ENCODE peak calls at places on chromosomes 1 and 21, in ten cellular contexts. One of them, this sample, is unnamed.

GRCh38 chr1:36920801-36921405 is 113.4 kb downstream of the GRIK3 start:
- DNase-seq in H9: peak; percentile 18
- DNase-seq in GM23338: no peak
- DNase-seq in osteoblast: no peak
- DNase-seq in mammary epithelial cell: no peak
- DNase-seq in fibroblast of lung: no peak
- DNase-seq in endothelial cell of umbilical vein: no peak
- DNase-seq in hepatocyte: no peak
- DNase-seq in MM.1S: no peak
- DNase-seq in neural progenitor cell: no peak
- DNase-seq in this sample: no peak

GRCh38 chr1:184373155-184373554 is 13.7 kb upstream of the C1orf21 start:
- DNase-seq in neural progenitor cell: no peak
- DNase-seq in osteoblast: no peak
- DNase-seq in H9: no peak
- DNase-seq in GM23338: no peak
- DNase-seq in endothelial cell of umbilical vein: no peak
- DNase-seq in MM.1S: no peak
- DNase-seq in mammary epithelial cell: no peak
- DNase-seq in hepatocyte: no peak
- DNase-seq in fibroblast of lung: no peak
- DNase-seq in this sample: no peak

GRCh38 chr21:44985441-44986401 is 45.9 kb downstream of the SLX9 start:
- DNase-seq in fibroblast of lung: no peak
- DNase-seq in mammary epithelial cell: no peak
- DNase-seq in H9: no peak
- DNase-seq in osteoblast: peak; percentile 78
- DNase-seq in hepatocyte: no peak
- DNase-seq in GM23338: no peak
- DNase-seq in MM.1S: no peak
- DNase-seq in neural progenitor cell: no peak
- DNase-seq in endothelial cell of umbilical vein: no peak
- DNase-seq in this sample: no peak

GRCh38 chr1:12604114-12604874 is 13.7 kb downstream of the DHRS3 start:
- DNase-seq in H9: no peak
- DNase-seq in MM.1S: no peak
- DNase-seq in mammary epithelial cell: peak; percentile 96
- DNase-seq in osteoblast: peak; percentile 98
- DNase-seq in GM23338: no peak
- DNase-seq in neural progenitor cell: no peak
- DNase-seq in endothelial cell of umbilical vein: peak; percentile 99
- DNase-seq in hepatocyte: peak; percentile 90
- DNase-seq in fibroblast of lung: peak; percentile 100
- DNase-seq in this sample: peak; percentile 66

GRCh38 chr1:96002969-96003964 is 718.3 kb upstream of the PTBP2 start:
- DNase-seq in H9: peak; percentile 28
- DNase-seq in endothelial cell of umbilical vein: no peak
- DNase-seq in mammary epithelial cell: no peak
- DNase-seq in fibroblast of lung: no peak
- DNase-seq in GM23338: peak; percentile 72
- DNase-seq in hepatocyte: no peak
- DNase-seq in MM.1S: no peak
- DNase-seq in neural progenitor cell: no peak
- DNase-seq in osteoblast: no peak
- DNase-seq in this sample: no peak

GRCh38 chr1:12703821-12704451 is 12.0 kb upstream of the AADACL3 start:
- DNase-seq in endothelial cell of umbilical vein: no peak
- DNase-seq in H9: no peak
- DNase-seq in GM23338: no peak
- DNase-seq in neural progenitor cell: no peak
- DNase-seq in hepatocyte: no peak
- DNase-seq in mammary epithelial cell: no peak
- DNase-seq in MM.1S: no peak
- DNase-seq in fibroblast of lung: no peak
- DNase-seq in osteoblast: no peak
- DNase-seq in this sample: no peak

GRCh38 chr1:231420959-231421615 is 1.0 kb downstream of the EGLN1 start:
- DNase-seq in MM.1S: peak; percentile 54
- DNase-seq in hepatocyte: peak; percentile 56
- DNase-seq in fibroblast of lung: peak; percentile 66
- DNase-seq in GM23338: peak; percentile 53
- DNase-seq in mammary epithelial cell: peak; percentile 50
- DNase-seq in H9: peak; percentile 64
- DNase-seq in neural progenitor cell: peak; percentile 66
- DNase-seq in endothelial cell of umbilical vein: peak; percentile 77
- DNase-seq in osteoblast: peak; percentile 37
- DNase-seq in this sample: peak; percentile 43

GRCh38 chr21:38768385-38769071 is 37.2 kb upstream of the ETS2 start:
- DNase-seq in endothelial cell of umbilical vein: no peak
- DNase-seq in MM.1S: no peak
- DNase-seq in hepatocyte: peak; percentile 68
- DNase-seq in osteoblast: peak; percentile 91
- DNase-seq in H9: no peak
- DNase-seq in mammary epithelial cell: peak; percentile 66
- DNase-seq in neural progenitor cell: no peak
- DNase-seq in GM23338: no peak
- DNase-seq in fibroblast of lung: peak; percentile 96
- DNase-seq in this sample: no peak

GRCh38 chr1:43321331-43321891 is 16.2 kb upstream of the MPL start:
- DNase-seq in H9: no peak
- DNase-seq in endothelial cell of umbilical vein: no peak
- DNase-seq in MM.1S: no peak
- DNase-seq in hepatocyte: no peak
- DNase-seq in mammary epithelial cell: no peak
- DNase-seq in osteoblast: no peak
- DNase-seq in neural progenitor cell: no peak
- DNase-seq in GM23338: no peak
- DNase-seq in fibroblast of lung: no peak
- DNase-seq in this sample: peak; percentile 60

GRCh38 chr1:67609572-67609939 is 75.4 kb upstream of the GADD45A start:
- DNase-seq in mammary epithelial cell: no peak
- DNase-seq in hepatocyte: no peak
- DNase-seq in osteoblast: no peak
- DNase-seq in MM.1S: no peak
- DNase-seq in GM23338: no peak
- DNase-seq in endothelial cell of umbilical vein: no peak
- DNase-seq in H9: no peak
- DNase-seq in neural progenitor cell: no peak
- DNase-seq in fibroblast of lung: no peak
- DNase-seq in this sample: no peak

GRCh38 chr1:67608661-67609571 is 76.1 kb upstream of the GADD45A start:
- DNase-seq in fibroblast of lung: no peak
- DNase-seq in mammary epithelial cell: no peak
- DNase-seq in hepatocyte: no peak
- DNase-seq in H9: no peak
- DNase-seq in osteoblast: no peak
- DNase-seq in GM23338: no peak
- DNase-seq in endothelial cell of umbilical vein: no peak
- DNase-seq in neural progenitor cell: no peak
- DNase-seq in MM.1S: no peak
- DNase-seq in this sample: no peak

GRCh38 chr1:67611841-67612240 is 73.2 kb upstream of the GADD45A start:
- DNase-seq in endothelial cell of umbilical vein: no peak
- DNase-seq in osteoblast: no peak
- DNase-seq in MM.1S: no peak
- DNase-seq in mammary epithelial cell: no peak
- DNase-seq in GM23338: no peak
- DNase-seq in fibroblast of lung: no peak
- DNase-seq in neural progenitor cell: no peak
- DNase-seq in hepatocyte: no peak
- DNase-seq in H9: no peak
- DNase-seq in this sample: peak; percentile 44

GRCh38 chr1:67610450-67610849 is 74.6 kb upstream of the GADD45A start:
- DNase-seq in GM23338: no peak
- DNase-seq in mammary epithelial cell: peak; percentile 52
- DNase-seq in neural progenitor cell: no peak
- DNase-seq in osteoblast: no peak
- DNase-seq in hepatocyte: no peak
- DNase-seq in H9: no peak
- DNase-seq in endothelial cell of umbilical vein: no peak
- DNase-seq in MM.1S: no peak
- DNase-seq in fibroblast of lung: no peak
- DNase-seq in this sample: peak; percentile 76

GRCh38 chr1:67609942-67610341 is 75.1 kb upstream of the GADD45A start:
- DNase-seq in GM23338: no peak
- DNase-seq in mammary epithelial cell: no peak
- DNase-seq in endothelial cell of umbilical vein: no peak
- DNase-seq in osteoblast: no peak
- DNase-seq in neural progenitor cell: no peak
- DNase-seq in MM.1S: no peak
- DNase-seq in H9: no peak
- DNase-seq in fibroblast of lung: no peak
- DNase-seq in hepatocyte: no peak
- DNase-seq in this sample: no peak
- H3K4me2 ChIP-seq in GM23338: no peak overlapping the region
- H3K4me2 ChIP-seq in mammary epithelial cell: no peak overlapping the region
- H3K4me2 ChIP-seq in endothelial cell of umbilical vein: no peak overlapping the region
- H3K4me2 ChIP-seq in osteoblast: no peak overlapping the region
- H3K4me2 ChIP-seq in neural progenitor cell: no peak overlapping the region
- H3K4me2 ChIP-seq in MM.1S: no peak overlapping the region
- H3K4me2 ChIP-seq in H9: no peak overlapping the region
- H3K4me2 ChIP-seq in fibroblast of lung: no peak overlapping the region
- H3K4me2 ChIP-seq in hepatocyte: no peak overlapping the region
- H3K4me2 ChIP-seq in this sample: peak overlapping the region; percentile 1

DNA sequence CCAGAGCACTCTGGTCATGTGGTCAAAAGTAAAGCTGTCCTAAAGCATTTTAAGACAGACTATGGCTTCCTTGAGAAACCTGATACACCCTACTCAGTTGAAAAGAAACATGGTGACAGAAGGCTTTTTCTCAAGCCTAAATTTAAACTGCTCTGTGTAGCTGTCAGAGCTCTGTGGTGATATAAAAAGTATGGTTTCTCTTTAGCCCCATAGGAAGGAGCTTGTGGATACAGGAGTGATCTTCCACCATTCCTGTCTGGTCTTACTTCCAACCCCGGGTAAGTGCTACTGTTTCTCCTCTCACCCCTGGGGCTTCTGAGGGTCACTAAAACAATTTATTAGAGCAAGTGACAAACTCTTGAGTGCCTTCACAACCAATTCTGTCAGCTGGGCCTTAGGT is 8.5 kb downstream of the TP53BP2 start:
- DNase-seq in hepatocyte: no peak
- DNase-seq in fibroblast of lung: no peak
- DNase-seq in endothelial cell of umbilical vein: no peak
- DNase-seq in GM23338: no peak
- DNase-seq in osteoblast: no peak
- DNase-seq in mammary epithelial cell: no peak
- DNase-seq in H9: no peak
- DNase-seq in MM.1S: peak; percentile 50
- DNase-seq in neural progenitor cell: no peak
- DNase-seq in this sample: no peak
- H3K79me2 ChIP-seq in hepatocyte: peaks cover 100% of the 10 kb centered on the region
- H3K79me2 ChIP-seq in fibroblast of lung: peaks cover 96% of the 10 kb centered on the region
- H3K79me2 ChIP-seq in endothelial cell of umbilical vein: peaks cover 95% of the 10 kb centered on the region
- H3K79me2 ChIP-seq in GM23338: peaks cover 100% of the 10 kb centered on the region
- H3K79me2 ChIP-seq in osteoblast: peaks cover 93% of the 10 kb centered on the region
- H3K79me2 ChIP-seq in mammary epithelial cell: peaks cover 97% of the 10 kb centered on the region
- H3K79me2 ChIP-seq in H9: peaks cover 21% of the 10 kb centered on the region
- H3K79me2 ChIP-seq in MM.1S: peaks cover 89% of the 10 kb centered on the region
- H3K79me2 ChIP-seq in neural progenitor cell: peaks cover 100% of the 10 kb centered on the region
- H3K79me2 ChIP-seq in this sample: peaks cover 99% of the 10 kb centered on the region

GRCh38 chr1:154423303-154423987 is 18.3 kb downstream of the IL6R start:
- DNase-seq in GM23338: no peak
- DNase-seq in hepatocyte: no peak
- DNase-seq in osteoblast: peak; percentile 88
- DNase-seq in fibroblast of lung: peak; percentile 79
- DNase-seq in neural progenitor cell: peak; percentile 58
- DNase-seq in endothelial cell of umbilical vein: peak; percentile 87
- DNase-seq in mammary epithelial cell: peak; percentile 72
- DNase-seq in MM.1S: no peak
- DNase-seq in H9: no peak
- DNase-seq in this sample: peak; percentile 52
- H3K4me2 ChIP-seq in GM23338: no peak overlapping the region
- H3K4me2 ChIP-seq in hepatocyte: no peak overlapping the region
- H3K4me2 ChIP-seq in osteoblast: peak overlapping the region; percentile 30
- H3K4me2 ChIP-seq in fibroblast of lung: peak overlapping the region; percentile 4
- H3K4me2 ChIP-seq in neural progenitor cell: no peak overlapping the region
- H3K4me2 ChIP-seq in endothelial cell of umbilical vein: peak overlapping the region; percentile 60
- H3K4me2 ChIP-seq in mammary epithelial cell: peak overlapping the region; percentile 54
- H3K4me2 ChIP-seq in MM.1S: no peak overlapping the region
- H3K4me2 ChIP-seq in H9: no peak overlapping the region
- H3K4me2 ChIP-seq in this sample: peak overlapping the region; percentile 26

GRCh38 chr1:193189442-193190095 is 3.2 kb upstream of the B3GALT2 start:
- DNase-seq in fibroblast of lung: no peak
- DNase-seq in hepatocyte: no peak
- DNase-seq in mammary epithelial cell: no peak
- DNase-seq in MM.1S: no peak
- DNase-seq in osteoblast: no peak
- DNase-seq in neural progenitor cell: no peak
- DNase-seq in GM23338: no peak
- DNase-seq in endothelial cell of umbilical vein: no peak
- DNase-seq in H9: no peak
- DNase-seq in this sample: no peak

GRCh38 chr1:193187114-193187513 is 701 bp upstream of the B3GALT2 start:
- DNase-seq in fibroblast of lung: no peak
- DNase-seq in H9: no peak
- DNase-seq in GM23338: no peak
- DNase-seq in mammary epithelial cell: no peak
- DNase-seq in hepatocyte: no peak
- DNase-seq in neural progenitor cell: no peak
- DNase-seq in MM.1S: no peak
- DNase-seq in endothelial cell of umbilical vein: no peak
- DNase-seq in osteoblast: no peak
- DNase-seq in this sample: no peak

GRCh38 chr1:193192586-193192985 is 6.2 kb upstream of the B3GALT2 start:
- DNase-seq in fibroblast of lung: peak; percentile 10
- DNase-seq in H9: no peak
- DNase-seq in endothelial cell of umbilical vein: no peak
- DNase-seq in GM23338: peak; percentile 20
- DNase-seq in hepatocyte: no peak
- DNase-seq in mammary epithelial cell: no peak
- DNase-seq in MM.1S: no peak
- DNase-seq in neural progenitor cell: no peak
- DNase-seq in osteoblast: no peak
- DNase-seq in this sample: no peak

GRCh38 chr1:193185861-193186714 is at the start of gene B3GALT2:
- DNase-seq in osteoblast: no peak
- DNase-seq in mammary epithelial cell: peak; percentile 43
- DNase-seq in GM23338: no peak
- DNase-seq in MM.1S: no peak
- DNase-seq in fibroblast of lung: peak; percentile 61
- DNase-seq in neural progenitor cell: peak; percentile 5
- DNase-seq in endothelial cell of umbilical vein: no peak
- DNase-seq in hepatocyte: peak; percentile 50
- DNase-seq in H9: no peak
- DNase-seq in this sample: no peak

GRCh38 chr1:193190096-193190744 is 3.8 kb upstream of the B3GALT2 start:
- DNase-seq in hepatocyte: peak; percentile 19
- DNase-seq in neural progenitor cell: no peak
- DNase-seq in mammary epithelial cell: peak; percentile 9
- DNase-seq in H9: no peak
- DNase-seq in osteoblast: no peak
- DNase-seq in fibroblast of lung: peak; percentile 35
- DNase-seq in GM23338: no peak
- DNase-seq in endothelial cell of umbilical vein: peak; percentile 22
- DNase-seq in MM.1S: peak; percentile 31
- DNase-seq in this sample: no peak
- H3K79me2 ChIP-seq in hepatocyte: peaks cover 65% of the 10 kb centered on the region
- H3K79me2 ChIP-seq in neural progenitor cell: peaks cover 96% of the 10 kb centered on the region
- H3K79me2 ChIP-seq in mammary epithelial cell: peaks cover 84% of the 10 kb centered on the region
- H3K79me2 ChIP-seq in H9: peaks cover 2% of the 10 kb centered on the region
- H3K79me2 ChIP-seq in osteoblast: peaks cover 86% of the 10 kb centered on the region
- H3K79me2 ChIP-seq in fibroblast of lung: peaks cover 49% of the 10 kb centered on the region
- H3K79me2 ChIP-seq in GM23338: peaks cover 94% of the 10 kb centered on the region
- H3K79me2 ChIP-seq in endothelial cell of umbilical vein: peaks cover 46% of the 10 kb centered on the region
- H3K79me2 ChIP-seq in MM.1S: peaks cover 86% of the 10 kb centered on the region
- H3K79me2 ChIP-seq in this sample: peaks cover 15% of the 10 kb centered on the region

This sample was measured in PC-9.